ENCODE peak calls at places on chromosomes 16 and 17, in five cellular contexts. P is K562, G is WTC11, X is GM12878, L is H1. B is an unnamed sample.

GRCh38 chr17:13002761-13003453 is 14.9 kb downstream of the ELAC2 start:
- DNase-seq in L (peak; percentile 90), X (no peak), G (peak; percentile 83), P (peak; percentile 46), B (peak; percentile 59)

GRCh38 chr16:50252082-50252611 is 14.2 kb upstream of the ADCY7 start:
- DNase-seq in L (no peak), P (no peak), X (no peak), G (no peak), B (no peak)

GRCh38 chr17:60455378-60455777 is 33.1 kb downstream of the CHCT1 start:
- DNase-seq in G (no peak), P (no peak), X (no peak), L (no peak), B (no peak)

GRCh38 chr16:55701442-55702319 is 45.9 kb downstream of the SLC6A2 start:
- DNase-seq in L (peak; percentile 73), X (no peak), G (peak; percentile 71), P (peak; percentile 73), B (peak; percentile 73)

GRCh38 chr17:49454050-49454449 is 39.4 kb upstream of the PHB1 start:
- DNase-seq in L (no peak), G (no peak), X (no peak), P (no peak), B (peak; percentile 95)

GRCh38 chr17:35295686-35296085 is 52.8 kb downstream of the SLFN5 start:
- DNase-seq in L (no peak), G (no peak), X (no peak), P (no peak), B (no peak)

GRCh38 chr16:83270640-83271039 is 537.1 kb upstream of the HSBP1 start:
- DNase-seq in X (no peak), L (no peak), P (no peak), G (no peak), B (no peak)

GRCh38 chr17:5555254-5555653 is 29.1 kb downstream of the NLRP1 start:
- DNase-seq in L (no peak), P (no peak), G (no peak), X (no peak), B (no peak)

GRCh38 chr17:12927541-12928425 is 90.0 kb downstream of the ELAC2 start:
- DNase-seq in X (no peak), G (no peak), P (no peak), L (no peak), B (no peak)

GRCh38 chr16:51124896-51125295 is 26.2 kb downstream of the SALL1 start:
- DNase-seq in P (no peak), X (no peak), L (peak; percentile 41), G (no peak), B (no peak)

GRCh38 chr16:4327386-4327781 is 11.5 kb downstream of the GLIS2 start:
- DNase-seq in L (peak; percentile 62), G (no peak), X (no peak), P (no peak), B (no peak)

GRCh38 chr16:85675528-85675927 is 13.2 kb downstream of the GINS2 start:
- DNase-seq in P (peak; percentile 44), G (no peak), X (no peak), L (no peak), B (peak; percentile 38)

GRCh38 chr16:56866955-56867830 is 2.2 kb downstream of the SLC12A3 start:
- DNase-seq in X (no peak), L (peak; percentile 63), P (peak; percentile 49), G (no peak), B (peak; percentile 70)

GRCh38 chr17:60744355-60744958 is 66.8 kb downstream of the BCAS3 start:
- DNase-seq in L (no peak), G (no peak), X (no peak), P (no peak), B (no peak)

GRCh38 chr17:30922235-30922993 is 669 bp downstream of the ADAP2 start:
- DNase-seq in G (peak; percentile 38), P (no peak), L (peak; percentile 66), X (no peak), B (no peak)

GRCh38 chr16:12551946-12552345 is 251.7 kb downstream of the CPPED1 start:
- DNase-seq in G (no peak), X (no peak), P (no peak), L (no peak), B (no peak)

GRCh38 chr17:4536742-4537411 is 18.3 kb downstream of the MYBBP1A start:
- DNase-seq in G (no peak), X (no peak), P (no peak), L (no peak), B (no peak)

GRCh38 chr16:49452108-49452507 is 78.5 kb downstream of the C16orf78 start:
- DNase-seq in P (no peak), X (no peak), G (no peak), L (no peak), B (no peak)

GRCh38 chr17:74730491-74731346 is 6.3 kb upstream of the RAB37 start:
- DNase-seq in P (no peak), G (no peak), L (no peak), X (no peak), B (no peak)

GRCh38 chr17:49439305-49439672 is 24.6 kb upstream of the PHB1 start:
- DNase-seq in L (peak; percentile 54), P (no peak), X (no peak), G (no peak), B (no peak)

GRCh38 chr16:23103603-23104002 is 45.6 kb downstream of the USP31 start:
- DNase-seq in G (no peak), P (no peak), L (no peak), X (no peak), B (no peak)

GRCh38 chr16:57575468-57576277 is 33.2 kb downstream of the ADGRG5 start:
- DNase-seq in P (peak; percentile 5), G (no peak), L (no peak), X (no peak), B (no peak)

GRCh38 chr17:37392024-37392590 is 14.5 kb downstream of the ACACA start:
- DNase-seq in L (no peak), X (no peak), P (no peak), G (no peak), B (no peak)

GRCh38 chr17:40884708-40885512 is at the start of gene KRT20:
- DNase-seq in P (peak; percentile 15), L (no peak), G (no peak), X (no peak), B (no peak)

GRCh38 chr16:49889725-49890397 is 33.9 kb upstream of the ZNF423 start:
- DNase-seq in L (no peak), X (no peak), G (no peak), P (no peak), B (no peak)

GRCh38 chr17:58263773-58264172 is 17.0 kb downstream of the MPO start:
- DNase-seq in P (no peak), X (no peak), L (peak; percentile 11), G (no peak), B (no peak)

GRCh38 chr17:37239690-37240344 is 136.0 kb upstream of the C17orf78 start:
- DNase-seq in X (no peak), L (no peak), G (no peak), P (peak; percentile 20), B (peak; percentile 8)

GRCh38 chr17:61568219-61569072 is 22.6 kb downstream of the NACA2 start:
- DNase-seq in G (no peak), X (no peak), P (no peak), L (no peak), B (peak; percentile 94)

GRCh38 chr17:29113334-29113733 is 66.9 kb downstream of the MYO18A start:
- DNase-seq in P (no peak), X (no peak), L (no peak), G (peak; percentile 44), B (no peak)

GRCh38 chr17:53516643-53517042 is 306.1 kb upstream of the KIF2B start:
- DNase-seq in L (no peak), P (no peak), G (no peak), X (no peak), B (no peak)

GRCh38 chr16:1983053-1983543 is 895 bp upstream of the GFER start:
- DNase-seq in P (no peak), L (no peak), X (no peak), G (no peak), B (no peak)

GRCh38 chr16:1980770-1981087 is 540 bp downstream of the NOXO1 start:
- DNase-seq in L (no peak), X (no peak), G (no peak), P (no peak), B (no peak)

GRCh38 chr16:1983544-1984346 is at the start of gene GFER:
- DNase-seq in X (peak; percentile 43), G (peak; percentile 95), L (peak; percentile 95), P (peak; percentile 98), B (peak; percentile 81)

GRCh38 chr16:1981398-1981836 is at the start of gene NOXO1:
- DNase-seq in L (peak; percentile 49), G (no peak), P (no peak), X (no peak), B (no peak)

GRCh38 chr16:1981972-1982574 is 804 bp upstream of the NOXO1 start:
- DNase-seq in P (no peak), X (no peak), G (no peak), L (no peak), B (peak; percentile 41)
- TF ChIP-seq CREB1 in P (no peak), X (no peak), G (no peak), L (no peak), B (no peak)

GRCh38 chr17:81403040-81403467 is 7.8 kb downstream of the BAHCC1 start:
- DNase-seq in L (no peak), P (no peak), G (peak; percentile 42), X (no peak), B (no peak)
- TF ChIP-seq ATF3 in L (no peak), P (no peak), G (no peak), X (no peak), B (no peak)

DNA sequence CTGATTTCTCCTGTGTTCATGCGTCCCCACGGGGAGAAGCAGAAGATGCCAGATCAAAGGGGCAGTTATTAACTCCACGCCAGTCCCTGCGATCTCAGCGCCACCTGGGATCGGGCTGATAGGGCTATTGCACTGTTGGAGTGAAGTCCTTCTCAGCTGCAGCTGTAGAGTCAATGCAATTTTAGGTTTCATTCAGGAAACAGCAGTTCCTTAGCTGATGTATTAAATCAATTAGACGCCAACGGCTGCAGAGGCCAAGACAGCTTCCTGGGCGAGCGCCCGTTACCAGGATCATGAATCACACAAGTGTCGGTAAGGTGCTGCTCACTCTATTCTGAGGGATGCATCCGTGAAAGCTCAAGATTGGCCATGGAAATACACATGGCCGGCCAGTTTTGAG is 19.1 kb upstream of the CACNG4 start:
- DNase-seq in X (no peak), L (no peak), G (no peak), P (no peak), B (no peak)
- TF ChIP-seq CREB1 in X (no peak), L (no peak), G (no peak), P (no peak), B (no peak)

GRCh38 chr17:18261146-18261515 is 669 bp downstream of the MIEF2 start:
- DNase-seq in X (no peak), G (no peak), L (peak; percentile 64), P (peak; percentile 42), B (peak; percentile 24)
- TF ChIP-seq ATF3 in X (no peak), G (no peak), L (no peak), P (no peak), B (no peak)

GRCh38 chr17:38702166-38702899 is 2.7 kb upstream of the MLLT6 start:
- DNase-seq in P (peak; percentile 86), G (peak; percentile 81), X (no peak), L (peak; percentile 81), B (peak; percentile 86)

GRCh38 chr17:38701504-38702165 is 3.4 kb upstream of the MLLT6 start:
- DNase-seq in P (peak; percentile 61), G (no peak), L (no peak), X (peak; percentile 86), B (peak; percentile 49)

GRCh38 chr17:38704645-38705522 is at the start of gene MLLT6:
- DNase-seq in G (peak; percentile 79), P (peak; percentile 78), L (no peak), X (no peak), B (peak; percentile 64)

GRCh38 chr17:38703742-38704644 is 1.1 kb upstream of the MLLT6 start:
- DNase-seq in L (peak; percentile 94), X (no peak), G (peak; percentile 98), P (peak; percentile 88), B (peak; percentile 100)

GRCh38 chr17:38702900-38703741 is 2.0 kb upstream of the MLLT6 start:
- DNase-seq in P (peak; percentile 30), G (no peak), L (no peak), X (no peak), B (no peak)
- TF ChIP-seq CREB1 in P (no peak), G (no peak), L (no peak), X (no peak), B (no peak)

B was measured in HepG2.